ENCODE peak calls at places on chromosomes 5 and 9, in ten cellular contexts. S, K, Y, O, H, P, T, A, B and L are unnamed samples.
A peak's percentile ranks its signal among the peaks of the same experiment; 100 is the strongest.

GRCh38 chr5:133612021-133612860 is at the start of gene FSTL4:
- DNase-seq in S (peak; percentile 30), K (peak; percentile 84), Y (no peak), O (no peak), H (no peak), P (no peak), T (no peak), A (no peak), B (no peak), L (no peak)

GRCh38 chr9:38046669-38047300 is 22.2 kb downstream of the SHB start:
- DNase-seq in S (no peak), K (no peak), Y (no peak), O (peak; percentile 92), H (no peak), P (no peak), T (peak; percentile 91), A (no peak), B (no peak), L (peak; percentile 77)

GRCh38 chr5:42400474-42400873 is 22.8 kb upstream of the GHR start:
- DNase-seq in S (no peak), K (no peak), Y (no peak), O (no peak), H (no peak), P (no peak), T (no peak), A (no peak), B (no peak), L (no peak)

GRCh38 chr5:151459680-151460079 is 12.3 kb downstream of the SLC36A1 start:
- DNase-seq in S (no peak), K (no peak), Y (no peak), O (peak; percentile 82), H (no peak), P (no peak), T (no peak), A (no peak), B (no peak), L (no peak)

GRCh38 chr9:77588319-77588937 is 59.7 kb downstream of the GNA14 start:
- DNase-seq in S (no peak), K (no peak), Y (no peak), O (peak; percentile 88), H (no peak), P (peak; percentile 52), T (peak; percentile 50), A (no peak), B (peak; percentile 94), L (no peak)

GRCh38 chr5:17670353-17670752 is 36.1 kb downstream of the TAF11L14 start:
- DNase-seq in S (no peak), K (no peak), Y (no peak), O (no peak), H (no peak), P (no peak), T (no peak), A (no peak), B (no peak), L (no peak)

GRCh38 chr5:126003309-126003708 is 419.9 kb upstream of the GRAMD2B start:
- DNase-seq in S (no peak), K (no peak), Y (no peak), O (peak; percentile 42), H (peak; percentile 91), P (peak; percentile 88), T (peak; percentile 78), A (no peak), B (peak; percentile 88), L (no peak)

GRCh38 chr9:81083062-81083461 is 606.3 kb downstream of the TLE1 start:
- DNase-seq in S (no peak), K (peak; percentile 4), Y (no peak), O (no peak), H (no peak), P (no peak), T (peak; percentile 15), A (no peak), B (peak; percentile 6), L (no peak)

GRCh38 chr9:115640887-115641286 is 512.7 kb upstream of the PAPPA start:
- DNase-seq in S (no peak), K (no peak), Y (no peak), O (peak; percentile 96), H (no peak), P (no peak), T (peak; percentile 9), A (no peak), B (peak; percentile 87), L (no peak)

GRCh38 chr5:40033411-40033810 is 608.6 kb upstream of the DAB2 start:
- DNase-seq in S (no peak), K (no peak), Y (no peak), O (no peak), H (no peak), P (no peak), T (no peak), A (no peak), B (no peak), L (no peak)

GRCh38 chr9:127921592-127922120 is 4.8 kb upstream of the ST6GALNAC4 start:
- DNase-seq in S (peak; percentile 70), K (no peak), Y (peak; percentile 60), O (peak; percentile 62), H (no peak), P (no peak), T (no peak), A (peak; percentile 47), B (peak; percentile 55), L (no peak)

GRCh38 chr9:137502008-137502913 is 43.1 kb upstream of the NSMF start:
- DNase-seq in S (no peak), K (no peak), Y (no peak), O (no peak), H (no peak), P (no peak), T (no peak), A (no peak), B (no peak), L (no peak)

GRCh38 chr5:35438786-35439185 is 178.9 kb upstream of the SPEF2 start:
- DNase-seq in S (no peak), K (no peak), Y (no peak), O (peak; percentile 4), H (no peak), P (no peak), T (no peak), A (no peak), B (peak; percentile 17), L (no peak)

GRCh38 chr5:178394074-178394473 is 161.5 kb upstream of the PHYKPL start:
- DNase-seq in S (no peak), K (no peak), Y (no peak), O (no peak), H (no peak), P (no peak), T (no peak), A (no peak), B (no peak), L (no peak)

GRCh38 chr5:40717281-40717680 is 37.6 kb downstream of the PTGER4 start:
- DNase-seq in S (no peak), K (no peak), Y (no peak), O (peak; percentile 62), H (no peak), P (peak; percentile 46), T (no peak), A (no peak), B (peak; percentile 81), L (no peak)

GRCh38 chr5:111252799-111253564 is 28.8 kb downstream of the CAMK4 start:
- DNase-seq in S (peak; percentile 80), K (no peak), Y (no peak), O (no peak), H (no peak), P (no peak), T (no peak), A (no peak), B (no peak), L (no peak)

GRCh38 chr9:131312822-131313770 is 23.6 kb downstream of the PLPP7 start:
- DNase-seq in S (no peak), K (no peak), Y (no peak), O (no peak), H (no peak), P (no peak), T (no peak), A (no peak), B (no peak), L (no peak)

GRCh38 chr9:136011703-136012496 is 50.7 kb upstream of the UBAC1 start:
- DNase-seq in S (no peak), K (no peak), Y (peak; percentile 87), O (peak; percentile 46), H (no peak), P (no peak), T (no peak), A (no peak), B (peak; percentile 77), L (no peak)

GRCh38 chr5:5881294-5881693 is 458.8 kb downstream of the ICE1 start:
- DNase-seq in S (no peak), K (no peak), Y (no peak), O (no peak), H (no peak), P (no peak), T (no peak), A (no peak), B (no peak), L (no peak)

GRCh38 chr5:91382530-91383026 is 539 bp downstream of the ARRDC3 start:
- DNase-seq in S (peak; percentile 13), K (peak; percentile 24), Y (no peak), O (peak; percentile 46), H (peak; percentile 30), P (no peak), T (no peak), A (no peak), B (peak; percentile 61), L (no peak)

GRCh38 chr9:137000177-137000930 is 4.0 kb upstream of the CLIC3 start:
- DNase-seq in S (peak; percentile 69), K (no peak), Y (no peak), O (peak; percentile 86), H (no peak), P (no peak), T (no peak), A (no peak), B (peak; percentile 31), L (no peak)

GRCh38 chr9:98477884-98478283 is 222.4 kb upstream of the TBC1D2 start:
- DNase-seq in S (no peak), K (no peak), Y (no peak), O (no peak), H (no peak), P (no peak), T (no peak), A (no peak), B (no peak), L (no peak)

GRCh38 chr5:120446068-120446492 is 18.0 kb upstream of the PRR16 start:
- DNase-seq in S (no peak), K (peak; percentile 33), Y (no peak), O (peak; percentile 96), H (no peak), P (peak; percentile 88), T (peak; percentile 85), A (no peak), B (peak; percentile 95), L (no peak)

GRCh38 chr9:89554307-89554706 is 50.5 kb upstream of the GADD45G start:
- DNase-seq in S (no peak), K (no peak), Y (no peak), O (no peak), H (no peak), P (no peak), T (no peak), A (no peak), B (no peak), L (no peak)

GRCh38 chr5:170636206-170636605 is 132.4 kb downstream of the KCNIP1 start:
- DNase-seq in S (no peak), K (no peak), Y (no peak), O (no peak), H (no peak), P (no peak), T (no peak), A (no peak), B (no peak), L (no peak)

GRCh38 chr5:9512452-9512851 is 33.4 kb downstream of the SEMA5A start:
- DNase-seq in S (no peak), K (no peak), Y (no peak), O (peak; percentile 67), H (no peak), P (no peak), T (no peak), A (no peak), B (no peak), L (no peak)

GRCh38 chr5:64594601-64595518 is 89.0 kb downstream of the RGS7BP start:
- DNase-seq in S (no peak), K (peak; percentile 44), Y (no peak), O (no peak), H (no peak), P (no peak), T (peak; percentile 10), A (no peak), B (no peak), L (no peak)

GRCh38 chr5:126450388-126450787 is 27.2 kb downstream of the GRAMD2B start:
- DNase-seq in S (no peak), K (no peak), Y (no peak), O (no peak), H (no peak), P (no peak), T (no peak), A (no peak), B (no peak), L (no peak)